ENCODE peak calls at places on chromosome 15, in five cellular contexts. T is A549, M is H1, P is K562, W is GM12878. D is an unnamed sample.

GRCh38 chr15:100715571-100716455 is 113.4 kb downstream of the ASB7 start:
- DNase-seq in T (peak; percentile 44), M (no peak), P (no peak), W (no peak), D (peak; percentile 94)

GRCh38 chr15:40793216-40793989 is 13.5 kb upstream of the ZFYVE19 start:
- DNase-seq in T (peak; percentile 91), M (no peak), P (no peak), W (no peak), D (peak; percentile 96)

GRCh38 chr15:73142802-73143762 is 90.8 kb downstream of the NEO1 start:
- DNase-seq in T (no peak), M (no peak), P (no peak), W (peak; percentile 19), D (no peak)

GRCh38 chr15:60585743-60586708 is 107.1 kb upstream of the ICE2 start:
- DNase-seq in T (peak; percentile 75), M (no peak), P (peak; percentile 72), W (no peak), D (peak; percentile 68)

GRCh38 chr15:98085003-98085639 is 124.6 kb downstream of the ARRDC4 start:
- DNase-seq in T (peak; percentile 71), M (no peak), P (peak; percentile 40), W (no peak), D (peak; percentile 43)

GRCh38 chr15:57537072-57537471 is 54.6 kb upstream of the MYZAP start:
- DNase-seq in T (peak; percentile 57), M (no peak), P (no peak), W (no peak), D (peak; percentile 13)

GRCh38 chr15:51144021-51144532 is 49.4 kb upstream of the TNFAIP8L3 start:
- DNase-seq in T (peak; percentile 57), M (no peak), P (peak; percentile 48), W (no peak), D (no peak)

GRCh38 chr15:74053941-74054529 is 28.3 kb downstream of the GOLGA6A start:
- DNase-seq in T (peak; percentile 56), M (peak; percentile 21), P (peak; percentile 89), W (peak; percentile 21), D (peak; percentile 37)

GRCh38 chr15:42854576-42854975 is 66.0 kb downstream of the TTBK2 start:
- DNase-seq in T (no peak), M (no peak), P (no peak), W (no peak), D (no peak)

GRCh38 chr15:69307939-69308338 is 9.2 kb downstream of the PAQR5 start:
- DNase-seq in T (no peak), M (no peak), P (no peak), W (no peak), D (no peak)

GRCh38 chr15:63013052-63013808 is 29.3 kb upstream of the TPM1 start:
- DNase-seq in T (no peak), M (no peak), P (no peak), W (no peak), D (no peak)

GRCh38 chr15:66842710-66843441 is 140.8 kb downstream of the SMAD6 start:
- DNase-seq in T (peak; percentile 67), M (no peak), P (peak; percentile 57), W (no peak), D (peak; percentile 37)

GRCh38 chr15:32781781-32782180 is 64.0 kb downstream of the GREM1 start:
- DNase-seq in T (no peak), M (no peak), P (no peak), W (no peak), D (no peak)

GRCh38 chr15:100210338-100210737 is 131.4 kb downstream of the ADAMTS17 start:
- DNase-seq in T (no peak), M (no peak), P (no peak), W (no peak), D (no peak)

GRCh38 chr15:78265752-78266224 is 1.4 kb downstream of the DNAJA4 start:
- DNase-seq in T (no peak), M (no peak), P (no peak), W (no peak), D (no peak)

GRCh38 chr15:77819841-77820728 is 187.4 kb upstream of the LINGO1 start:
- DNase-seq in T (peak; percentile 70), M (no peak), P (peak; percentile 69), W (no peak), D (peak; percentile 14)

GRCh38 chr15:48313216-48313615 is 18.0 kb upstream of the DUT start:
- DNase-seq in T (no peak), M (no peak), P (no peak), W (no peak), D (no peak)

GRCh38 chr15:40909662-40910625 is 15.7 kb downstream of the VPS18 start:
- DNase-seq in T (no peak), M (no peak), P (no peak), W (no peak), D (peak; percentile 75)

GRCh38 chr15:38069001-38069400 is 134.6 kb downstream of the TMCO5A start:
- DNase-seq in T (peak; percentile 17), M (no peak), P (no peak), W (peak; percentile 74), D (no peak)

GRCh38 chr15:64251121-64251520 is 88.3 kb upstream of the PPIB start:
- DNase-seq in T (no peak), M (no peak), P (no peak), W (no peak), D (no peak)

GRCh38 chr15:26087881-26088280 is 224.8 kb upstream of the ATP10A start:
- DNase-seq in T (no peak), M (no peak), P (no peak), W (no peak), D (no peak)

GRCh38 chr15:39672184-39672583 is 91.3 kb downstream of the THBS1 start:
- DNase-seq in T (no peak), M (no peak), P (no peak), W (no peak), D (no peak)

GRCh38 chr15:78910836-78911235 is 34.0 kb downstream of the CTSH start:
- DNase-seq in T (no peak), M (no peak), P (no peak), W (no peak), D (no peak)

GRCh38 chr15:83036253-83036652 is 24.8 kb upstream of the C15orf40 start:
- DNase-seq in T (no peak), M (no peak), P (no peak), W (no peak), D (no peak)

GRCh38 chr15:25787855-25788521 is 75.1 kb downstream of the ATP10A start:
- DNase-seq in T (peak; percentile 31), M (no peak), P (no peak), W (no peak), D (peak; percentile 50)

GRCh38 chr15:69193948-69194827 is 33.8 kb downstream of the GLCE start:
- DNase-seq in T (no peak), M (no peak), P (no peak), W (no peak), D (no peak)

GRCh38 chr15:32132850-32133249 is 102.5 kb downstream of the CHRNA7 start:
- DNase-seq in T (no peak), M (no peak), P (no peak), W (no peak), D (peak; percentile 20)

GRCh38 chr15:70281811-70282307 is 184.1 kb upstream of the TLE3 start:
- DNase-seq in T (no peak), M (no peak), P (no peak), W (no peak), D (no peak)

GRCh38 chr15:38768970-38769369 is 204.4 kb upstream of the RASGRP1 start:
- DNase-seq in T (peak; percentile 14), M (peak; percentile 15), P (peak; percentile 6), W (no peak), D (no peak)

GRCh38 chr15:92681141-92681622 is 25.6 kb upstream of the FAM174B start:
- DNase-seq in T (peak; percentile 23), M (no peak), P (no peak), W (no peak), D (no peak)

GRCh38 chr15:73872370-73872769 is 994 bp upstream of the TBC1D21 start:
- DNase-seq in T (no peak), M (no peak), P (no peak), W (no peak), D (no peak)

GRCh38 chr15:36757189-36757814 is 177.9 kb downstream of the CDIN1 start:
- DNase-seq in T (no peak), M (no peak), P (no peak), W (no peak), D (no peak)
- TF ChIP-seq KDM1A in T (no peak), M (no peak), P (no peak), W (no peak), D (no peak)

GRCh38 chr15:59237854-59238252 is 31.2 kb downstream of the LDHAL6B start:
- DNase-seq in T (peak; percentile 58), M (no peak), P (no peak), W (peak; percentile 74), D (no peak)
- TF ChIP-seq KDM1A in T (no peak), M (no peak), P (no peak), W (no peak), D (no peak)

DNA sequence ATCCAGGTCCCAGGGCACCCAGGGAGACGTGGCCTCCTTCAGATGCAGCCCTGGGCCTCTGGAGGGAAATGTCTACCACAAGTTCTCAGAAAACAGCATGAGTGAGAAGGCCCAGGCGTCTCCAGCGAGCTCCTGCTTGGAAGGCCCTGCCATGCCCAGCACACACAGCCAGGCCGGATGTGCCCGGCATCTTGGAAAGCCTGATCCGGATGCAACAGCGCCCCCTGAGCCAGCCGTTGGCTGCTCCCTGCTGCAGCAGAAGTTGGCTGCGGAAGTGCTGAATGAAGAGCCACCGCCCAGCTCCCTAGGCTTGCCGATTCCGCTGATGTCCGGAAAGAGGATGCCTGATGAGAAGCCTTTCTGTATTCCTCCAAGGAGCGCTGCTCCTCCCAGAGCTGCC is 856 bp downstream of the NPAP1 start:
- DNase-seq in T (no peak), M (no peak), P (no peak), W (no peak), D (no peak)
- TF ChIP-seq KDM1A in T (no peak), M (no peak), P (no peak), W (no peak), D (no peak)

DNA sequence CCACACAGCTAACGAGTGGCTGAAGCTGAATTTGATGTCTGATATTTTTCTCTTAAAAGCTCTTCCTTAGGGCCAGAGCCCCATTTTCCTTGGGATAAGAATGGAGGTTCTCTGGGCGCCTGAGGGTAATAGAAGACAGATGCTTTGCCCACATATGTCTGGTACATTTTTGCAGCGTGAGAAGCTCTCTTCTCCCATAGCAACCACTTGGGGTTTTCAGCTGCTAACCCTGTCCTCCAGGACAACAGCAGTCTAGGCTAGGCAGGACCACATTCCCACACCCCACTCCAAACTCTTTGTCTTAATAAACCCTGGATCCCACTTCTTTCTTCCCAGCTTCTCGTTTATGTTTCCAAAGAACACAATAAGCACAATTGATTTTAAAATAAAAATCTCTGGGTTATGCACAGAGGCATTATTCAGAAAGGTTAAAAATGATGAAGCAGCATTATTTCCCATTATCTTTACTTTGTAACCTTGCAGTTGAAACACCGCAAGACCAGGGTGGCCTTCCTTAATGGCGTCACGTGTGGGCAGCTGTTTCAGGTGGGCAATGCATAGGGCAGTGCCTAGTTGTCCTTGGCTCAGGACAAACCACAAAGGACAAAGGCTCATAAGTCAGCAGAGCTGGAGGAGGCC is 56.5 kb upstream of the NTRK3 start:
- DNase-seq in T (no peak), M (no peak), P (no peak), W (no peak), D (no peak)
- TF ChIP-seq KDM1A in T (no peak), M (no peak), P (no peak), W (no peak), D (no peak)